ENCODE peak calls at places on chromosomes 16 and 17, in five cellular contexts. C is tibial artery; U is CD8-positive, alpha-beta T cell; N is T-helper 17 cell; E is lung. G is an unnamed sample. For H3K9me3, the result is how much of the 10 kb centered on the place peaks cover.

GRCh38 chr16:72926671-72927070 is 121.3 kb downstream of the ZFHX3 start:
- DNase-seq in C (no peak), U (no peak), N (no peak), E (no peak), G (no peak)

GRCh38 chr16:1414532-1415265 is at the start of gene UNKL:
- DNase-seq in C (peak), U (peak), N (peak), E (peak), G (peak)

GRCh38 chr17:80474231-80474932 is 2.0 kb downstream of the NPTX1 start:
- DNase-seq in C (no peak), U (no peak), N (no peak), E (no peak), G (no peak)

GRCh38 chr17:75517277-75517865 is 1.0 kb downstream of the TSEN54 start:
- DNase-seq in C (no peak), U (no peak), N (no peak), E (no peak), G (no peak)

GRCh38 chr17:52170963-52171572 is 12.6 kb upstream of the CA10 start:
- DNase-seq in C (no peak), U (no peak), N (no peak), E (no peak), G (no peak)

GRCh38 chr16:88511911-88512310 is 58.3 kb upstream of the ZC3H18 start:
- DNase-seq in C (no peak), U (no peak), N (no peak), E (no peak), G (no peak)

GRCh38 chr17:64202683-64203430 is 60.2 kb downstream of the TEX2 start:
- DNase-seq in C (no peak), U (no peak), N (no peak), E (no peak), G (no peak)

GRCh38 chr17:2346475-2346874 is 9.2 kb downstream of the SGSM2 start:
- DNase-seq in C (no peak), U (no peak), N (no peak), E (peak), G (no peak)

GRCh38 chr17:79664925-79665738 is 54.3 kb upstream of the RBFOX3 start:
- DNase-seq in C (peak), U (no peak), N (no peak), E (peak), G (peak)

GRCh38 chr17:58520843-58521430 is 6.5 kb upstream of the MTMR4 start:
- DNase-seq in C (no peak), U (no peak), N (no peak), E (no peak), G (no peak)

GRCh38 chr16:15899538-15900100 is 11.2 kb upstream of the CEP20 start:
- DNase-seq in C (no peak), U (no peak), N (no peak), E (peak), G (no peak)

GRCh38 chr17:59372138-59372751 is 40.8 kb downstream of the YPEL2 start:
- DNase-seq in C (peak), U (no peak), N (no peak), E (peak), G (peak)

GRCh38 chr16:77833906-77834599 is 45.7 kb downstream of the VAT1L start:
- DNase-seq in C (no peak), U (no peak), N (no peak), E (no peak), G (no peak)

GRCh38 chr17:21001813-21002221 is 41.0 kb downstream of the USP22 start:
- DNase-seq in C (no peak), U (no peak), N (no peak), E (no peak), G (no peak)

GRCh38 chr16:68061396-68061795 is 23.8 kb upstream of the NFATC3 start:
- DNase-seq in C (no peak), U (no peak), N (no peak), E (no peak), G (no peak)

GRCh38 chr17:57578608-57578990 is 166.5 kb downstream of the CCDC182 start:
- DNase-seq in C (no peak), U (no peak), N (no peak), E (no peak), G (no peak)

GRCh38 chr16:81583893-81584705 is 139.5 kb downstream of the CMIP start:
- DNase-seq in C (no peak), U (no peak), N (no peak), E (peak), G (no peak)

GRCh38 chr16:2842340-2843000 is 12.4 kb downstream of the ZG16B start:
- DNase-seq in C (no peak), U (peak), N (peak), E (peak), G (no peak)

GRCh38 chr17:66469088-66469442 is 166.7 kb downstream of the PRKCA start:
- DNase-seq in C (no peak), U (no peak), N (no peak), E (no peak), G (no peak)

GRCh38 chr17:78550464-78550863 is 26.7 kb downstream of the DNAH17 start:
- DNase-seq in C (no peak), U (no peak), N (no peak), E (no peak), G (no peak)

GRCh38 chr17:31915456-31916100 is 14.1 kb upstream of the UTP6 start:
- DNase-seq in C (no peak), U (no peak), N (no peak), E (no peak), G (no peak)

GRCh38 chr16:72901012-72901411 is 146.9 kb downstream of the ZFHX3 start:
- DNase-seq in C (no peak), U (no peak), N (no peak), E (no peak), G (no peak)

GRCh38 chr16:48538746-48539484 is 71.1 kb downstream of the N4BP1 start:
- DNase-seq in C (no peak), U (peak), N (no peak), E (no peak), G (peak)

GRCh38 chr16:49441366-49441780 is 67.8 kb downstream of the C16orf78 start:
- DNase-seq in C (no peak), U (peak), N (peak), E (peak), G (no peak)

GRCh38 chr17:51402881-51403280 is 142.5 kb downstream of the UTP18 start:
- DNase-seq in C (no peak), U (no peak), N (no peak), E (no peak), G (no peak)

GRCh38 chr16:80107900-80108299 is 432.9 kb upstream of the DYNLRB2 start:
- DNase-seq in C (no peak), U (no peak), N (no peak), E (no peak), G (no peak)

GRCh38 chr17:40559016-40559853 is 6.0 kb downstream of the CCR7 start:
- DNase-seq in C (no peak), U (peak), N (no peak), E (no peak), G (no peak)

GRCh38 chr17:72517413-72518237 is 396.8 kb downstream of the SOX9 start:
- DNase-seq in C (no peak), U (no peak), N (no peak), E (no peak), G (no peak)

GRCh38 chr17:43701318-43701743 is 39.6 kb upstream of the MEOX1 start:
- DNase-seq in C (no peak), U (peak), N (no peak), E (no peak), G (no peak)

GRCh38 chr17:22461460-22462145 is 769.3 kb downstream of the KCNJ18 start:
- DNase-seq in C (no peak), U (no peak), N (no peak), E (no peak), G (no peak)

GRCh38 chr17:22460461-22461063 is 768.2 kb downstream of the KCNJ18 start:
- DNase-seq in C (no peak), U (no peak), N (no peak), E (no peak), G (no peak)

GRCh38 chr17:22462461-22462860 is 770.1 kb downstream of the KCNJ18 start:
- DNase-seq in C (no peak), U (no peak), N (no peak), E (no peak), G (no peak)

GRCh38 chr17:22459953-22460350 is 767.6 kb downstream of the KCNJ18 start:
- DNase-seq in C (no peak), U (no peak), N (no peak), E (no peak), G (no peak)

DNA sequence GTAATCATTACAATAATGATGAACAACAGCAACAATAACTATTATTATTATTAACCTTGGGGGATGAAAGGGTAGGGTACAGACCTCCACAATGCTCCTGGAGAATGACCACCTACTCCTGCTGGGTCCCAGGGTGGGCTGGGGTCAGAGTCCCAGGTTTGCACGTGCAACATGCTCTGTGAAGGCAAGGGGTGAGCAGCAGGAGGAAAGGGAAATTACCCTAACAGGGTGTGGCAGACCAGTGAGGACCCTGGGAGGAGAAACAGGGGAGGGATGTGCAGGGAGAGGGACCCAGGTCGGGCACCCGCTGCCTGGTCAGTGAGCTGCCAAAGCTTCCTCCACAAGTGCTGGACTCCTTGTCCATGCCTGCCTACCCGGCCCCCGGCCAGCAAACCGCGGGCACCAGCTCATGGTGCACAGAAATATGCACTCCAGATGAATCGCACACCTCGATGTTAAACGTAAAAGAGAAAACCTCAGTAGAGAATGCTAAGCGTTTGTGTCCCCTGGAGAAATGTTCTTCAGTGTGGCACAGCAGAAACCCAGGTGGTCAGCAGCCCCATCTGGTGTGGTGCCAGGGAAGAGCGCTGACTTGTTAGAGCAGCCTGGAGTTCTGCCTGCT is 767.1 kb downstream of the KCNJ18 start:
- DNase-seq in C (no peak), U (no peak), N (no peak), E (no peak), G (peak)
- H3K9me3 ChIP-seq in C (under half), U (under half), N (under half), E (under half), G (under half)

DNA sequence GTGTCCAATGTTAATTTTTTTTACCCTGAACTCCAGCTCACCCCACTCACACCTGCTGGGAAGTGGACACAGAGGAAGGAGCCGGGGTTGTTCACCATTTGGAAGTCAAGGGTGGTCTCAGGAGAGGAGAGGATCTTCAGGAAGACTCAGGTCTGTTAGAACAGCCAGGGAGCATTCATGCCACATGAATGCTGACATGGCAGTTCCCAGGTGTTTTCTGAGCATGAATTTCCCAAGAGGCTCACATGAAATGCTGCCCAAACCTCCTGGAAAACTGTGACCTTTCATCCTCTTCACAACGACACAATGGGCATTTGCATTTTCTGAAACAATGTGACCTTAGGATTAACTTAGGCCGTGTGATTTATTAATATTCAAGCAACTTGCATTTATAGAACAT is 2409.2 kb downstream of the TP53TG3F start:
- DNase-seq in C (no peak), U (no peak), N (no peak), E (no peak), G (no peak)
- H3K9me3 ChIP-seq in C (under half), U (under half), N (under half), E (under half), G (under half)

GRCh38 chr17:47712330-47713023 is 18.5 kb downstream of the TBKBP1 start:
- DNase-seq in C (no peak), U (no peak), N (no peak), E (no peak), G (no peak)

GRCh38 chr17:47716381-47716780 is 16.7 kb upstream of the TBX21 start:
- DNase-seq in C (no peak), U (no peak), N (no peak), E (no peak), G (no peak)

GRCh38 chr17:47714773-47715396 is 18.2 kb upstream of the TBX21 start:
- DNase-seq in C (no peak), U (no peak), N (no peak), E (no peak), G (no peak)

GRCh38 chr17:47715669-47716325 is 17.2 kb upstream of the TBX21 start:
- DNase-seq in C (no peak), U (no peak), N (no peak), E (no peak), G (no peak)

DNA sequence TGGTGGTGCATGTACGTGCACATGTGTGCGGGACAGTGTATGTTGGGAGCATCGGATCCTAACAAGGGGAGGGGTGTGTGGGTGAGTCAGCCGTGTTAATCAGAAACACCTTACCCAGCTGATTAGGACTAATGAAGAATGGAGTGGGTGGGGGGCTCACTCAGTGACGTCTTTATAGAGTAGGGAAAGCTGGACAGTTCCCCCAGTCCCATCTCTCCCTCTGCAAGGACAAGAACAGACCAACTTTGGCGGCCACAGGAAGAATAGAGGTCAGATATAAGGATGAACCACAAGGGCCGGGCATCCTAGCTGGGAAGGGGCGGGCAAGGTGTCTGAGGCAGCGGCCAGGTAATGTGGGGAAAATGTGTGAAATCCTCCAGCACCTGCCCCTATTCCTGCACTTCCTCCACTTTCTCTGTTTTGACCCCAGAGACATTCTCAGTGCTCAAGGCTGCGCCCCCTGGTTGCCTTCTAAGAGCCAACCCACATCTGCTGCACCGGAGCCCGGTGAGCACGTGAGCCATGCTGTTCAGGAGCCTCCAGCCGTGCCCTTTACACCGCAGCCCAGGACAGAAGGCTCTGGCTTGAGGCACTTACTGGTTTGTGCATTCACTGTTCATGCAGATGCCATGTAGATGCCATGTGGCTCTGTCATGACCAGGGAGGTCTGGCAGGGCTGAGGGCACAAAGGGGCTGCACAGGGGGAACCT is 18.9 kb upstream of the TBX21 start:
- DNase-seq in C (no peak), U (no peak), N (no peak), E (no peak), G (no peak)
- H3K9me3 ChIP-seq in C (under half), U (under half), N (under half), E (under half), G (under half)

DNA sequence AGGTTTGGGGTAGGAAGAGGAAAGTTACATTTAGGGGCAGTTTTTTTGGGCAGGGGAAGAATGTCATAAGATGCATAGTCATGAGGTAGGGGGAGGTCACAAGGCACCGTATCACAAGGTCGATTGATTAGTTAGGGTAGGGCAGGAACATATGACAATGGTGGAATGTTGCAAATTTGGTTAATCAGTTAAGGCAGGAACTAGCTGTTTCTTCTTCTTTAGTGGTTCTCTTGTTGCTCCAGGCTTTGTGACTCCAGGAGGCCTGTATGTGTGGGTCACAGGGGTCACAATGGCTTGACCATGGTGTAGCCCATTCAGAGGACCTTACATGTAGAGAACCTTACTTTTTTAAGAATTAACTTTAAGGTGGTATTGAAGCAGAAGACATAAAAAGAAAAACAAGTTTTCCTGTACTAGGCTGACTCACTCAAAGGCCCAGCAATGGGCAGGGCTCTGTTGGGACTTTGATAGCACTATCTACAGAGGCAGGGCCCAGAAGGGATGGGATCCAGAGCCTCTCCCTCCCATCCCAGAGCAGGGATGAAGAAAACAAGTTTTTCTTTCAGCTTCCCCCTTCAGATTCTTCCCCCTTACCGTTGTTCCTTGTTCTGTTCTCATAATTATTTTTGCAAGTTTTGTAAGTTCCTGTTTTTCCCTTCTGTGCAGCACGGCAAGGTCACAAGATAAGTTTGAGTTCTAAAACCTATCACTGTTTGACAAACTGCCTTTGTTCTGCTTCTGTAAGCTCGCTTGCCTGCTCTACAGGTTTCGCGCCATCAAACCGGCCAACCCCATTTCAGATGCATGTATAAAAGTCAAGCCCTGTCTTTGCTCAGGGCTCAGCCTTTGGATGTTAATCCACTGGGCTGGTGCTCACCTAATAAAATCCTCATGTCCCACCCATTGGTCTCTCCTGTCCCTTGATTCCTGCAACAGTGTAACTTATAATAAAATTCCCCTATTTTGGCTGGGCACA is 45.8 kb upstream of the ATF7IP2 start:
- DNase-seq in C (no peak), U (no peak), N (no peak), E (no peak), G (no peak)
- H3K9me3 ChIP-seq in C (under half), U (under half), N (under half), E (under half), G (under half)

DNA sequence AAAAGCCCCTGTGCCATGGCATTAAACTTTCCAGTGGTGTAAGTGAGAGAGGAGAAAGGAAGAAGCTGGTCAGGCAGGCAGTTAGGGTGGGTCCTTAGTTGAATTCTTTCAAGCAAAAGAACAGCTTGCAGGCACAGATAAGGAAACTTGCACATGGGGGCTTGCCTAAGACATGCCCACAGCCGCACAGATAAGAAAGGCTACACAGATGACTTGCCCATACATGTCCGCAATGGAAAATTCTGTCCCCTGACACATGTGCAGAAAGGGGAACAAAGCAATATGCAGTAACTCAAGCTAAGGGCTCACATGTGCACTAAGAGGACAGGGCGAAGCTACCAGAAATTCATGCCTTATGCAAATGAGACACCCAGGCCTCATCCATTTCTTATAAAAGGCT is 69.9 kb downstream of the GSG1L start:
- DNase-seq in C (no peak), U (no peak), N (no peak), E (no peak), G (no peak)
- H3K9me3 ChIP-seq in C (under half), U (under half), N (under half), E (under half), G (under half)